ENCODE peak calls at places on chromosomes 12 and 14, in ten cellular contexts. S is stimulated activated CD4-positive, alpha-beta T cell treated with anti-CD3 and anti-CD28 coated beads, Interleukin-15, amount 100 ng/mL, for 1 hour; C is naive thymus-derived CD8-positive, alpha-beta T cell; O is PC-3; X is activated T-helper 2 cell treated with anti-CD3 and anti-CD28 coated beads, Interferon-gamma antibody, Interleukin-2, Interleukin-4, amounts not matched to agents 10 μg/mL and 5 μg/mL and 100 μg/mL, durations not matched to agents 14 hours and 24 hours and 36 hours; J is neural progenitor cell; L is LoVo; Y is AG08395; K is SHP77; G is globus pallidus. Z is an unnamed sample.

GRCh38 chr12:124565071-124565491 is 2.3 kb downstream of the NCOR2 start:
- DNase-seq in S (no peak), K (no peak), Y (peak), J (peak), L (no peak), X (no peak), O (no peak), G (peak), C (no peak), Z (no peak)

GRCh38 chr12:70278945-70279344 is 35.7 kb downstream of the CNOT2 start:
- DNase-seq in O (no peak), J (no peak), C (no peak), X (no peak), G (no peak), S (no peak), L (no peak), Y (no peak), K (no peak), Z (no peak)

GRCh38 chr12:6360080-6360571 is 15.2 kb downstream of the SCNN1A start:
- DNase-seq in C (no peak), S (no peak), L (no peak), G (no peak), K (no peak), Y (no peak), J (no peak), X (no peak), O (no peak), Z (no peak)

GRCh38 chr14:49999216-49999761 is 106.4 kb downstream of the ARF6 start:
- DNase-seq in L (peak), S (peak), O (peak), G (peak), J (no peak), C (peak), Y (peak), K (no peak), X (peak), Z (peak)

GRCh38 chr12:21819236-21819635 is 44.7 kb upstream of the KCNJ8 start:
- DNase-seq in Y (no peak), L (peak), C (no peak), J (no peak), G (no peak), O (no peak), K (no peak), X (no peak), S (no peak), Z (no peak)

GRCh38 chr14:72700338-72701231 is 193.3 kb downstream of the DPF3 start:
- DNase-seq in C (no peak), L (no peak), G (no peak), X (no peak), K (no peak), O (no peak), S (no peak), J (no peak), Y (no peak), Z (no peak)

GRCh38 chr12:118334939-118335567 is 37.7 kb downstream of the TAOK3 start:
- DNase-seq in C (no peak), O (no peak), Y (no peak), J (no peak), S (no peak), X (no peak), G (no peak), K (no peak), L (no peak), Z (no peak)

GRCh38 chr12:63841611-63842010 is 2.9 kb upstream of the SRGAP1 start:
- DNase-seq in J (no peak), O (no peak), K (no peak), Y (no peak), X (no peak), G (no peak), L (no peak), S (no peak), C (no peak), Z (no peak)

GRCh38 chr12:32140867-32141266 is 34.2 kb downstream of the BICD1 start:
- DNase-seq in J (no peak), O (no peak), Y (no peak), C (no peak), K (no peak), L (no peak), S (no peak), X (no peak), G (no peak), Z (no peak)

GRCh38 chr12:2149091-2149490 is 96.3 kb downstream of the CACNA1C start:
- DNase-seq in X (no peak), K (no peak), C (no peak), J (no peak), O (no peak), L (no peak), Y (no peak), S (no peak), G (no peak), Z (no peak)

GRCh38 chr12:47715877-47716548 is 9.3 kb downstream of the ENDOU start:
- DNase-seq in L (no peak), G (no peak), Y (no peak), J (no peak), X (no peak), S (no peak), C (no peak), K (no peak), O (no peak), Z (no peak)

GRCh38 chr12:52122904-52123303 is 43.4 kb downstream of the SMIM41 start:
- DNase-seq in L (no peak), K (no peak), G (no peak), Y (no peak), S (no peak), O (no peak), J (no peak), C (no peak), X (no peak), Z (no peak)

GRCh38 chr12:99413751-99414150 is 233.8 kb upstream of the GARIN6 start:
- DNase-seq in S (no peak), O (no peak), X (no peak), L (no peak), J (no peak), K (no peak), C (no peak), G (no peak), Y (no peak), Z (no peak)

GRCh38 chr14:38207342-38207741 is 362 bp upstream of the SSTR1 start:
- DNase-seq in S (no peak), K (no peak), Y (no peak), G (no peak), J (peak), L (no peak), C (no peak), X (no peak), O (no peak), Z (no peak)